ENCODE peak calls at places on chromosomes 2 and 18, in seven cellular contexts. H, C, S, E, Z, N and P are unnamed samples. For H3K4me1, the result is how much of the 10 kb centered on the place peaks cover.

GRCh38 chr2:55232863-55233657 is 572 bp downstream of the RPS27A start:
- DNase-seq in Z (peak), H (peak), N (peak), C (peak), S (peak), E (peak), P (no peak)

GRCh38 chr2:98484121-98484557 is 39.5 kb downstream of the INPP4A start:
- DNase-seq in N (no peak), Z (no peak), H (no peak), E (no peak), S (peak), C (no peak), P (no peak)

GRCh38 chr2:238948765-238949641 is 101.1 kb downstream of the TWIST2 start:
- DNase-seq in N (no peak), S (no peak), E (peak), H (no peak), Z (no peak), C (peak), P (no peak)

GRCh38 chr2:55056024-55056521 is 5.8 kb upstream of the RTN4 start:
- DNase-seq in S (no peak), Z (no peak), E (peak), C (no peak), H (no peak), N (no peak), P (peak)

GRCh38 chr2:218367415-218368149 is 10.9 kb downstream of the CATIP start:
- DNase-seq in N (peak), S (peak), Z (peak), E (peak), C (peak), H (peak), P (peak)

GRCh38 chr2:151334082-151334815 is 23.1 kb upstream of the TNFAIP6 start:
- DNase-seq in H (no peak), E (peak), N (no peak), C (peak), Z (peak), S (peak), P (no peak)

GRCh38 chr2:138931284-138932256 is 151.4 kb upstream of the NXPH2 start:
- DNase-seq in Z (no peak), H (no peak), N (peak), E (no peak), S (no peak), C (no peak), P (no peak)

GRCh38 chr18:55401275-55401620 is 186.7 kb downstream of the TCF4 start:
- DNase-seq in N (no peak), E (peak), S (no peak), H (no peak), C (no peak), Z (no peak), P (no peak)

GRCh38 chr2:71995067-71995665 is 152.5 kb downstream of the CYP26B1 start:
- DNase-seq in S (peak), N (peak), H (no peak), Z (peak), E (peak), C (peak), P (peak)

GRCh38 chr18:48676756-48677368 is 138.0 kb downstream of the CTIF start:
- DNase-seq in E (peak), S (peak), H (peak), C (peak), N (peak), Z (peak), P (peak)
- TF ChIP-seq EZH2phosphoT487 in E (no peak), S (no peak), H (no peak), C (no peak), N (no peak), Z (no peak), P (no peak)

GRCh38 chr2:235658371-235659174 is 164.7 kb downstream of the AGAP1 start:
- DNase-seq in N (peak), C (no peak), E (no peak), Z (no peak), H (no peak), S (no peak), P (peak)
- H3K4me1 ChIP-seq in N (under half), C (under half), E (under half), Z (under half), H (under half), S (under half), P (under half)

GRCh38 chr2:43110442-43110871 is 115.9 kb downstream of the ZFP36L2 start:
- DNase-seq in H (no peak), Z (no peak), C (no peak), E (peak), N (peak), S (peak), P (peak)
- H3K4me2 ChIP-seq in H (no peak), Z (peak), C (no peak), E (peak), N (no peak), S (peak), P (no peak)

DNA sequence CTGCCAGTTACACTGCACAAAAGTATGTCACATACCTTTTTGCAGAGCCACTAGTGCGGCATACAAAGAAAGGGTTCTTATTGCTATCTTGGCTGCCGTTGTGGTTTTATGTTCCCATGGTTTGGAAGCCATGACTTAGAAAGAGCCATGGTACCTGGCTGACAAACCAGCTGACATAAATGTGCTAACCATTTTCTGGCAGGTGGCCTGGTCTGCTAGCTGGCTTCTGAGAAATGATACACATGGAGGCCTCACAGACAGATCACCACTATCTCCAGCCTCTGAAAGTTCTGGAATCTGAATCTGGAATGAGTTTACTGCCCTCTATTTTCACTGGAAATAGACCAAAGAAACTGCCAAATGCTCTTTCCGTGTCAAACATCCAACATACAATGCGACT is 123.7 kb downstream of the QPCT start:
- DNase-seq in Z (no peak), N (no peak), E (peak), C (no peak), H (no peak), S (no peak), P (no peak)
- TF ChIP-seq EZH2phosphoT487 in Z (no peak), N (no peak), E (no peak), C (no peak), H (no peak), S (no peak), P (no peak)

GRCh38 chr2:42139141-42139540 is 30.0 kb upstream of the EML4 start:
- DNase-seq in Z (no peak), S (no peak), N (no peak), H (no peak), E (peak), C (no peak), P (no peak)
- H3K4me1 ChIP-seq in Z (under half), S (under half), N (under half), H (under half), E (under half), C (half or more), P (under half)

GRCh38 chr2:220446106-220446712 is 818.8 kb downstream of the SLC4A3 start:
- DNase-seq in N (no peak), E (no peak), S (no peak), Z (no peak), C (no peak), H (no peak), P (no peak)

GRCh38 chr2:220442012-220442411 is 814.6 kb downstream of the SLC4A3 start:
- DNase-seq in H (no peak), C (no peak), Z (no peak), N (no peak), E (no peak), S (no peak), P (no peak)

GRCh38 chr2:220441404-220441803 is 814.0 kb downstream of the SLC4A3 start:
- DNase-seq in H (no peak), N (no peak), S (no peak), E (no peak), C (no peak), Z (no peak), P (no peak)

GRCh38 chr2:220440731-220441130 is 813.3 kb downstream of the SLC4A3 start:
- DNase-seq in C (no peak), N (no peak), H (no peak), E (no peak), Z (no peak), S (no peak), P (no peak)

DNA sequence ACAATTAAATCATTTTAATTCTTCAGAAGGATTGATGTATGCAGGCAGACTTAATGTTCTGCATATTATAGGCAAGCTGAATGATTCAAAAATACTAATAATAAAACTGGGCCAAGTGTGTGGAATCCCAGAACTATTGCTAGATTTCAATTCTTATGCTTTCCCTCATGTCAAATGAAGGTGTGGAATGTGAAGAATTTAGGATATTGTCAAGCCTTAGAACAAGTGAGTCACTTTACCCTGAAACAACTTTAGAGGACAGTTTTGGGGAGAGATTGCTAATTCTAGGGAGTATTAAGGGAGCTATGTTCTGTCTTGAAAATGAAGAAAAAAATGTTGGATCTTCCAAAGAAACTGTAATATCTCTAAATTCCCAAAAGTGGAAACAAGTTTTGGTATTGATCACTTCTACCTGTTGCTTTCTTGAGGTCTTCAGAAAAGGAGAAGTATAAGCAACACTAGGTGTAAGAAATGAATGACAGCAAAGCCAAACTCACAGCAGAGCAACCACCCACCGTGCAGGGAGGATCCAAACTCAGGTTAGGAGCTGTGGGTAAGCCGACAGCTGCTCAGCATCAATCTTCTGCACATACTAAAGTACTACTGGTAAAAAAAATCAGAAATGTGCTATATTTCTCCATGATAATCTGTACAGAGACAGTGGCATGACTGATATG is 818.1 kb downstream of the SLC4A3 start:
- DNase-seq in C (peak), H (no peak), Z (no peak), S (no peak), N (no peak), E (peak), P (no peak)
- H3K4me2 ChIP-seq in C (no peak), H (no peak), Z (no peak), S (no peak), N (no peak), E (peak), P (no peak)

GRCh38 chr2:162912787-162913186 is 74.2 kb upstream of the KCNH7 start:
- DNase-seq in C (no peak), Z (no peak), E (no peak), H (no peak), N (no peak), S (no peak), P (no peak)

GRCh38 chr2:162916286-162916801 is 77.8 kb upstream of the KCNH7 start:
- DNase-seq in E (no peak), N (no peak), C (no peak), Z (no peak), S (no peak), H (no peak), P (no peak)

GRCh38 chr2:162915858-162916257 is 77.3 kb upstream of the KCNH7 start:
- DNase-seq in H (no peak), Z (no peak), C (no peak), N (no peak), S (no peak), E (no peak), P (no peak)

GRCh38 chr2:162917626-162918025 is 79.1 kb upstream of the KCNH7 start:
- DNase-seq in C (no peak), N (no peak), H (no peak), Z (no peak), E (no peak), S (no peak), P (no peak)

GRCh38 chr2:162914161-162914560 is 75.6 kb upstream of the KCNH7 start:
- DNase-seq in C (peak), E (no peak), Z (no peak), S (no peak), N (no peak), H (no peak), P (no peak)
- TF ChIP-seq EZH2phosphoT487 in C (no peak), E (no peak), Z (no peak), S (no peak), N (no peak), H (no peak), P (no peak)